ENCODE peak calls at places on chromosomes 7 and 10, in ten cellular contexts. G, B, K, O, W, A, J, I, S and C are unnamed samples.

GRCh38 chr7:149209518-149210269 is 14.3 kb downstream of the ZNF282 start:
- DNase-seq in G (peak; percentile 62), B (peak; percentile 55), K (peak; percentile 72), O (peak; percentile 87), W (peak; percentile 60), A (no peak), J (no peak), I (no peak), S (no peak), C (peak; percentile 59)

GRCh38 chr7:97342512-97342911 is 225.0 kb downstream of the SDHAF3 start:
- DNase-seq in G (no peak), B (no peak), K (no peak), O (no peak), W (peak; percentile 17), A (no peak), J (no peak), I (no peak), S (no peak), C (no peak)

GRCh38 chr10:24156686-24157085 is 52.3 kb upstream of the KIAA1217 start:
- DNase-seq in G (peak; percentile 68), B (no peak), K (no peak), O (no peak), W (no peak), A (no peak), J (no peak), I (no peak), S (no peak), C (no peak)

GRCh38 chr10:124588736-124589451 is 127.3 kb downstream of the LHPP start:
- DNase-seq in G (peak; percentile 49), B (peak; percentile 28), K (no peak), O (no peak), W (peak; percentile 95), A (peak; percentile 28), J (no peak), I (no peak), S (peak; percentile 49), C (no peak)

GRCh38 chr7:137209151-137209822 is 134.2 kb downstream of the PTN start:
- DNase-seq in G (peak; percentile 21), B (peak; percentile 25), K (no peak), O (no peak), W (no peak), A (no peak), J (no peak), I (no peak), S (no peak), C (no peak)

GRCh38 chr7:133727476-133728214 is 399.5 kb upstream of the LRGUK start:
- DNase-seq in G (no peak), B (no peak), K (no peak), O (no peak), W (no peak), A (no peak), J (no peak), I (no peak), S (no peak), C (no peak)

GRCh38 chr10:95526066-95526465 is 35.1 kb downstream of the SORBS1 start:
- DNase-seq in G (no peak), B (no peak), K (no peak), O (no peak), W (no peak), A (no peak), J (no peak), I (no peak), S (no peak), C (no peak)

GRCh38 chr10:77837248-77837924 is 89.2 kb downstream of the DLG5 start:
- DNase-seq in G (peak; percentile 66), B (peak; percentile 78), K (peak; percentile 92), O (peak; percentile 95), W (no peak), A (no peak), J (no peak), I (no peak), S (no peak), C (peak; percentile 47)

GRCh38 chr10:10797467-10797866 is 220.2 kb upstream of the CELF2 start:
- DNase-seq in G (no peak), B (no peak), K (no peak), O (peak; percentile 9), W (no peak), A (no peak), J (peak; percentile 63), I (no peak), S (peak; percentile 23), C (no peak)

GRCh38 chr10:10796774-10797415 is 220.8 kb upstream of the CELF2 start:
- DNase-seq in G (peak; percentile 56), B (peak; percentile 44), K (no peak), O (peak; percentile 66), W (no peak), A (no peak), J (no peak), I (no peak), S (no peak), C (no peak)

GRCh38 chr10:10796061-10796773 is 221.5 kb upstream of the CELF2 start:
- DNase-seq in G (no peak), B (peak; percentile 38), K (no peak), O (peak; percentile 6), W (no peak), A (no peak), J (no peak), I (no peak), S (no peak), C (no peak)

GRCh38 chr10:10798543-10799192 is 219.0 kb upstream of the CELF2 start:
- DNase-seq in G (no peak), B (no peak), K (peak; percentile 33), O (peak; percentile 57), W (no peak), A (no peak), J (peak; percentile 63), I (no peak), S (peak; percentile 25), C (no peak)

GRCh38 chr10:10798021-10798420 is 219.7 kb upstream of the CELF2 start:
- DNase-seq in G (no peak), B (no peak), K (no peak), O (no peak), W (no peak), A (no peak), J (no peak), I (no peak), S (no peak), C (no peak)
- H3K27ac ChIP-seq in G (peak overlapping the region; percentile 2), B (peak overlapping the region; percentile 70), K (peak overlapping the region; percentile 66), O (peak overlapping the region; percentile 83), W (peak overlapping the region; percentile 18), A (no peak overlapping the region), J (peak overlapping the region; percentile 94), I (peak overlapping the region; percentile 86), S (peak overlapping the region; percentile 86), C (no peak overlapping the region)

GRCh38 chr7:91875851-91876250 is 4.7 kb downstream of the MTERF1 start:
- DNase-seq in G (no peak), B (no peak), K (no peak), O (no peak), W (no peak), A (no peak), J (no peak), I (no peak), S (no peak), C (no peak)

GRCh38 chr7:91880016-91880412 is 488 bp downstream of the MTERF1 start:
- DNase-seq in G (peak; percentile 9), B (no peak), K (no peak), O (peak; percentile 5), W (no peak), A (no peak), J (no peak), I (no peak), S (no peak), C (no peak)

GRCh38 chr7:91872928-91873327 is 7.6 kb downstream of the MTERF1 start:
- DNase-seq in G (no peak), B (no peak), K (no peak), O (no peak), W (no peak), A (no peak), J (no peak), I (no peak), S (no peak), C (no peak)

GRCh38 chr7:91880413-91881241 is at the start of gene MTERF1:
- DNase-seq in G (peak; percentile 89), B (peak; percentile 88), K (peak; percentile 96), O (peak; percentile 97), W (peak; percentile 89), A (peak; percentile 93), J (peak; percentile 96), I (peak; percentile 89), S (peak; percentile 93), C (peak; percentile 90)

DNA sequence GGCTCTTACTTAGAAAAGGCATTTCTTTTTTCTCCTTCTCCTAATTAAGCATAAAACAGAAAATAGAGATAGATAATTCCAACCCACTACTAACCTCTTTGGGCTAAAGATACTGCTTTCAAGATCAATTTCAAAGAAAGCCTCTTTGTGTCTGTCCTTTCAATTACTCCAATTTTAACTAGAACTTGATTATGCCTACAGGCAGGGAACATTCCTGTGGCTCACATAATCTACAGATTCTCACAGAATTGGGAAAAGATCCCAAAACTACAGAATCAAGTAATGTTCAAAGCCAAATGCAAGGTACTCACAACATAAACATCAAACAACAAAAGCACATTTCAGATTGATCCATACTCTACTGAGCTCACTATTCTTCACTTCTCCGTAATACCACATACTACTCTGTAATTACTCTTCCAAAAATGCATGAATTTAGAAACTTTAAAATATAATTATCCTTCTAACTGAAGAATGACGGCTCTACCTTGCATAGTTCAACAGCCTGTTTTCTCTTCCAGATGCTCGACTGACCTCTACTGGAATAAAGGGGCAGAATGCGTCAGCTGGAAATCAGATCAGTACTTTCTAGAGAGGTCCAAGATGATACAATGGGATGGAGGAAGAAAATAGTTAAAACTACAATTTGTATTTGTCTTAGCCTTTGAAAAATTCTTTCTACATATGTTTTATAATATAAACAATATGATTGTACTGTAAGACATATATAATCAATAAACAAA is 3.9 kb downstream of the MTERF1 start:
- DNase-seq in G (peak; percentile 18), B (peak; percentile 35), K (no peak), O (no peak), W (no peak), A (no peak), J (no peak), I (no peak), S (no peak), C (no peak)
- TF ChIP-seq CTCF in G (peak; percentile 59), B (peak; percentile 44), K (peak; percentile 42), O (no peak), W (no peak), A (no peak), J (peak; percentile 32), I (no peak), S (no peak), C (no peak)

DNA sequence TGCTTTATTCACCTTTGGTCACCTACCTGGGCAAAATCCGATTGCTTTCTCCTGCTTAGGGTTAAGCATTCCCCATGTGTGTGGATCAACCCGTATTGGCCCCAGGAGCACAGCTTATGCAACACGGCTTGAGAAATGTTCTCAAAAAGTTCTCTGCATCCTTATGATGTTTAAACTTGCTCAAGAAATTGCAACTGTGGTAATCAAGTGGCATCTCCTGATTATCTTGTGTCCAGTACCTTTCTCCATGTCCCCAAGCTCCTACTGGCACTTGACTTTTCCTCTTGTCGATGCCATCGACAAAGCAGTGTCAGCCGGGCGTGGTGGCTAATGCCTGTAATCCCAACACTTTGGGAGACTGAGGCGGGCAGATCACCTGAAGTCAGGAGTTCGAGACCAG is 4.7 kb upstream of the PKD2L1 start:
- DNase-seq in G (no peak), B (no peak), K (no peak), O (no peak), W (no peak), A (no peak), J (peak; percentile 73), I (no peak), S (no peak), C (no peak)
- H3K27me3 ChIP-seq in G (peaks cover 22% of the 10 kb centered on the region), B (peaks cover 40% of the 10 kb centered on the region), K (peaks cover 16% of the 10 kb centered on the region), O (no peaks in the 10 kb centered on the region), W (peaks cover 6% of the 10 kb centered on the region), A (no peaks in the 10 kb centered on the region), J (no peaks in the 10 kb centered on the region), I (peaks cover 17% of the 10 kb centered on the region), S (peaks cover 44% of the 10 kb centered on the region), C (peaks cover 3% of the 10 kb centered on the region)

GRCh38 chr7:44098092-44099068 is 5.8 kb upstream of the AEBP1 start:
- DNase-seq in G (no peak), B (no peak), K (no peak), O (no peak), W (no peak), A (no peak), J (no peak), I (no peak), S (no peak), C (no peak)
- H3K27ac ChIP-seq in G (no peak overlapping the region), B (no peak overlapping the region), K (no peak overlapping the region), O (no peak overlapping the region), W (no peak overlapping the region), A (no peak overlapping the region), J (no peak overlapping the region), I (no peak overlapping the region), S (no peak overlapping the region), C (no peak overlapping the region)